ENCODE peak calls at places on chromosomes 3 and 15, in six cellular contexts. J is prostate gland, V is lower leg skin, K is right lobe of liver, C is A549, O is heart left ventricle. B is an unnamed sample.

GRCh38 chr15:60324706-60325438 is 72.9 kb downstream of the ANXA2 start:
- DNase-seq in J (no peak), V (no peak), K (no peak), C (no peak), O (no peak), B (no peak)

GRCh38 chr3:69205385-69205784 is 83.0 kb upstream of the LMOD3 start:
- DNase-seq in J (no peak), V (no peak), K (no peak), C (no peak), O (no peak), B (no peak)

GRCh38 chr15:82810061-82810862 is 834 bp downstream of the WHAMM start:
- DNase-seq in J (no peak), V (peak), K (peak), C (no peak), O (peak), B (peak)

GRCh38 chr15:92614791-92615785 is 40.5 kb downstream of the FAM174B start:
- DNase-seq in J (no peak), V (peak), K (no peak), C (no peak), O (no peak), B (no peak)

GRCh38 chr3:120791958-120792357 is 49.4 kb downstream of the GTF2E1 start:
- DNase-seq in J (no peak), V (no peak), K (no peak), C (peak), O (no peak), B (no peak)

GRCh38 chr15:46921906-46922305 is 795.4 kb upstream of the SEMA6D start:
- DNase-seq in J (no peak), V (no peak), K (no peak), C (no peak), O (no peak), B (no peak)

GRCh38 chr3:104687362-104687761 is 679.3 kb upstream of the ALCAM start:
- DNase-seq in J (no peak), V (no peak), K (no peak), C (no peak), O (no peak), B (no peak)

GRCh38 chr15:48076454-48076853 is 44.3 kb upstream of the SLC24A5 start:
- DNase-seq in J (no peak), V (no peak), K (no peak), C (no peak), O (no peak), B (peak)

GRCh38 chr3:74592359-74592758 is 22.1 kb downstream of the CNTN3 start:
- DNase-seq in J (no peak), V (no peak), K (no peak), C (no peak), O (no peak), B (no peak)

GRCh38 chr3:48636149-48636548 is 888 bp upstream of the SLC26A6 start:
- DNase-seq in J (no peak), V (no peak), K (no peak), C (no peak), O (no peak), B (no peak)

GRCh38 chr3:48635222-48636021 is at the start of gene SLC26A6:
- DNase-seq in J (peak), V (peak), K (peak), C (peak), O (peak), B (peak)

GRCh38 chr3:48633256-48633655 is 2.0 kb downstream of the SLC26A6 start:
- DNase-seq in J (no peak), V (no peak), K (no peak), C (no peak), O (no peak), B (no peak)

GRCh38 chr3:48633743-48634142 is 1.5 kb downstream of the SLC26A6 start:
- DNase-seq in J (no peak), V (no peak), K (no peak), C (no peak), O (no peak), B (no peak)

GRCh38 chr3:48634661-48635221 is 520 bp downstream of the SLC26A6 start:
- DNase-seq in J (peak), V (no peak), K (peak), C (peak), O (peak), B (peak)
- TF ChIP-seq POLR2A in J (no peak), V (no peak), K (no peak), C (peak), O (no peak), B (no peak)

GRCh38 chr3:134252766-134253165 is 2.1 kb upstream of the RYK start:
- DNase-seq in J (no peak), V (no peak), K (no peak), C (no peak), O (no peak), B (no peak)

GRCh38 chr3:134249442-134249841 is 1.2 kb downstream of the RYK start:
- DNase-seq in J (no peak), V (no peak), K (no peak), C (no peak), O (no peak), B (no peak)

GRCh38 chr3:134251731-134252391 is 1.2 kb upstream of the RYK start:
- DNase-seq in J (no peak), V (no peak), K (peak), C (no peak), O (peak), B (no peak)

GRCh38 chr3:134249935-134250716 is 533 bp downstream of the RYK start:
- DNase-seq in J (peak), V (peak), K (peak), C (peak), O (peak), B (peak)

GRCh38 chr3:134250717-134251220 is at the start of gene RYK:
- DNase-seq in J (peak), V (peak), K (peak), C (peak), O (peak), B (peak)
- TF ChIP-seq POLR2A in J (peak), V (no peak), K (peak), C (peak), O (peak), B (peak)

DNA sequence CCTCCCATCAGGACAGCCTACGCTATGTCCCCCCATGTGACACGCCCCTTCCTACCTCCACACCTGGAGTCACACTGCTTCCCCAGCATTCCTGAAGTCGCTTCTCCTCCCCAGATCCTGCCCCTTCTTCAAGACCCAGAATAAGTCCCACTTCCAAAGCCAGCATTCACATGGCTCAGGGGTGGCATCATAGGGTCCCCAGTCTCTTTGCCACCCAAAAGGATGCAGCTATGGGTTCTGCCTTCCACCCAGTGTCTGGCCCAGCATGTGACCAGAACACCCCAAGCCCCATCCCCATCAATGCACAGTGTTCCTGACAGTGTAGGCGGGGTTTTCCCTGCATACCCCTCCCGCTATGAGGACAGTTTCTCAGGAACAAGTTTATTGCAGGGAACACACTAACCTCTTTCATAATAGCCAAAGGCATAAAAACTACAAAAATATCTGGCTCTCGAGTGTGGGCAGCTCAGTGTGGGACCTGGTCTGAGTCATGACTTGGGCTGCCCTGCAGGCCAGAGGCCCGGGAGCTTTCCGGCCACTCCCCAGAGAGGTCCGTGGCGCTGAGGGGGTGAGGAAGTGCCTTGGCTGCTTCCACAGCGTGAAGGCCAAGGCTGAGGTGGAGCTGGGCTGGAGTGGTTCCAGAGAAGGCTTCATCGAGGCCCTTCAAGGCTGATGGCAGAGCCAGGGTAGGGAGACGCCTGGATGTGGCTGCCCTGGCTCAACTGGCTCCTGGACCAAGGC is 5.8 kb downstream of the ISLR start:
- DNase-seq in J (no peak), V (peak), K (no peak), C (no peak), O (peak), B (peak)
- TF ChIP-seq POLR2A in J (no peak), V (no peak), K (no peak), C (no peak), O (no peak), B (no peak)

GRCh38 chr3:147417896-147418295 is 8.7 kb downstream of the ZIC1 start:
- DNase-seq in J (no peak), V (no peak), K (no peak), C (no peak), O (no peak), B (no peak)
- TF ChIP-seq POLR2A in J (no peak), V (no peak), K (no peak), C (no peak), O (no peak), B (no peak)

GRCh38 chr15:22981336-22981840 is 1.2 kb upstream of the CYFIP1 start:
- DNase-seq in J (no peak), V (peak), K (no peak), C (no peak), O (no peak), B (no peak)

GRCh38 chr15:22979699-22980188 is 424 bp downstream of the CYFIP1 start:
- DNase-seq in J (no peak), V (no peak), K (no peak), C (peak), O (peak), B (no peak)

GRCh38 chr15:22979069-22979698 is 984 bp downstream of the CYFIP1 start:
- DNase-seq in J (peak), V (peak), K (peak), C (peak), O (peak), B (peak)

GRCh38 chr15:22978691-22979068 is 1.5 kb downstream of the CYFIP1 start:
- DNase-seq in J (no peak), V (no peak), K (no peak), C (peak), O (no peak), B (no peak)

GRCh38 chr15:22980189-22981136 is at the start of gene CYFIP1:
- DNase-seq in J (peak), V (peak), K (peak), C (peak), O (peak), B (peak)
- TF ChIP-seq POLR2A in J (peak), V (no peak), K (peak), C (peak), O (peak), B (peak)

DNA sequence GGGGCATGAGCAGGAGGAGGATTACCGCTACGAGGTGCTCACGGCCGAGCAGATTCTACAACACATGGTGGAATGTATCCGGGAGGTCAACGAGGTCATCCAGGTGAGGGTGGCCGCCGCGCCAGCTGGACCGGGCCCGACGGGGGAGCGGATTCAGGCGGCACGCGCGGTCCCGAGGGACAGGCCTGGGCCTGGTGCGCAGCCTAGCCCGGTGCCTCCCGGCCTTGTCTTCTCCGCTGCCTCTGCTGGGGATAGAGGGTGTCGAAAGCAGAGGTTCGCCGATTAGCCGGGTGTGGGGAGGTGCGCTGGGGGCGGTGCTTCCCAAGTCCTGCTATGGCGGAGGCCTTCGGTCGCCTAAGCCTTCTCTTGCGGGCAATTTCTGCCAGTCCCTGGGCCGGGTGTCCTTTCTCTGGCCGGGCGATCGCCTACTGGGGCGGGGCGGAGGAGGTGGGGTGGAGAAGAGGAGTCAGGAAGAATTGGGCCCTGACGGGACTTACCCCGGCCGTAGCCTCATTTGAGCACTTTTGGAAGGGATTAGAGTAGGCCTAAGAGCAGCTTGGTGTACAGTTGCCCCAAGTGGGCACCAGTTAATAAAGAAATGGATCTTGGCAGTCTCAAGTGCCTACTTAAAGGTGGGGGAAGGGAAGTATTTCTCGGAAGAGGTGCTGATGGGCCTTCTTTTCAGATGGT is 927 bp downstream of the ARIH1 start:
- DNase-seq in J (peak), V (peak), K (peak), C (peak), O (peak), B (peak)
- TF ChIP-seq POLR2A in J (peak), V (no peak), K (peak), C (peak), O (peak), B (peak)

DNA sequence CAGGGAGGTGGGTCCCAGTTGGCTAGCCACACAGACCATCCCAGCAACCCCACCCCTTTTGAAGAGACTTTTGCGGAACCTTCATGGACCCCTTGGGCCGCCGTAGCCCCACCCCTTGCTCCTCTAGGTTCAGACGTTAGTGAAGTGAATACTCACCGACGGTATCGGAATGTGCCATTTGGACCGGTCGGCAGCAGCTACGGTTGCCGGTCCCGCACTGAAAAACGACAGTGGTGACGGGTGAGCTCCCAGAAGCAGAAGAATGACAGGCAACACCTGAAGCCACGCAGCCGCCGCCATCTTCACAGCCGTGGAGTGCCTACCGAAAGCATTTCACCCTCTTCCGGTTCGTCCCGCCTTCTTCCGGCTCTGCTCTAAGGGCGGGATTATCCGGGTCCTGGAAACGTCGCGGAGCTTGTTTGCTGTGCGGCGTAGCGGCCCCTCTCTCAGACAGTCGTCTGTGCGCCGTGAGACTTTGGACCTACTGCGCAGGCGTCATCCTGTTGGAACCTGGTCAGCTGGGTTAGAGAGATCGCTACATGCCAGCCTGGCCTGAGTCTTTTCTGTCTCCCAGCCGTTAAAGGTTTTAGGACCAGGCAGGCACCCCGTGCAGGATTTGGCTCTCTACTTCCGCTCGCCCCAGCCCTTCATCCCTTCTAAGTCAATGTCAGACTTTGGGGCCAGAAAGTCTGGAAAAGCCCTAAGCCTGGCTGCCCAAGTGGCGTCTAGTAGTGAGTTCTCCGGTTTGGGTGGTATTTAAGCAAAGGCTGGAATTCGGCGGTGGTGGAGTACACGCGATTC is at the start of the genes GANC and TMEM87A:
- DNase-seq in J (peak), V (peak), K (peak), C (peak), O (peak), B (peak)
- TF ChIP-seq POLR2A in J (peak), V (no peak), K (peak), C (peak), O (peak), B (peak)

GRCh38 chr3:153159771-153160397 is 2.1 kb upstream of the RAP2B start:
- DNase-seq in J (no peak), V (no peak), K (no peak), C (no peak), O (no peak), B (no peak)

GRCh38 chr3:153161714-153162512 is at the start of gene RAP2B:
- DNase-seq in J (peak), V (peak), K (peak), C (peak), O (peak), B (peak)

GRCh38 chr3:153160451-153161137 is 1.4 kb upstream of the RAP2B start:
- DNase-seq in J (peak), V (peak), K (peak), C (peak), O (peak), B (peak)

GRCh38 chr3:153162513-153163348 is 705 bp downstream of the RAP2B start:
- DNase-seq in J (peak), V (peak), K (peak), C (no peak), O (peak), B (peak)

DNA sequence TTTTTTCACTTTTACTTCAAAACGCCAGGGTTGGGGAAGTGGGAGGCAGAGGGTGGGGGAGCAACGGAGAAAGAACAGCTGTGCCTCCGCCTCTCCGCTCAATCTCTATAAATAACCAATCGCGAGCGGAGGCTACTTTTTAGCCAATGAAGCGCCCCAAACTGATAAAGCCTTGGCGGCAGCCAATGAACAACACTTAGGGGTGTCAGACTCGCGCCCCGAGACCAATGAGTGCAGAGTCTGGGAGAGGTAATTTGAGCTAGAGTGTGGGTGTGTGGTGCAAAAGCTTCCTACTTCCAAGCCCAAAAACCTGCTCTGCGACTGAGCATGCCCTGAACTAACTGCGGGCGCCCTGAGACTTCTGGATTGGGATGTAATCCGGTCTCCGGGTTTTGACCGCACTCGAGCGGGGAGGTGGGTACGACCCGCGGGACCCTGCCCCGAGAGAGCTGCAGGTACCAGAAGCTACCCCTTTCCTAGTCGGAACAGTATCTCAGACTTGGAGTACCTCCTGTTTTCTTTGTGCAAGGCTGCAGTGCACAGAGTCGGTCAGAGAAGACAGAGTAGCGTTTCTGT is 800 bp upstream of the RAP2B start:
- DNase-seq in J (peak), V (peak), K (peak), C (peak), O (peak), B (peak)
- TF ChIP-seq POLR2A in J (peak), V (no peak), K (peak), C (peak), O (peak), B (peak)

DNA sequence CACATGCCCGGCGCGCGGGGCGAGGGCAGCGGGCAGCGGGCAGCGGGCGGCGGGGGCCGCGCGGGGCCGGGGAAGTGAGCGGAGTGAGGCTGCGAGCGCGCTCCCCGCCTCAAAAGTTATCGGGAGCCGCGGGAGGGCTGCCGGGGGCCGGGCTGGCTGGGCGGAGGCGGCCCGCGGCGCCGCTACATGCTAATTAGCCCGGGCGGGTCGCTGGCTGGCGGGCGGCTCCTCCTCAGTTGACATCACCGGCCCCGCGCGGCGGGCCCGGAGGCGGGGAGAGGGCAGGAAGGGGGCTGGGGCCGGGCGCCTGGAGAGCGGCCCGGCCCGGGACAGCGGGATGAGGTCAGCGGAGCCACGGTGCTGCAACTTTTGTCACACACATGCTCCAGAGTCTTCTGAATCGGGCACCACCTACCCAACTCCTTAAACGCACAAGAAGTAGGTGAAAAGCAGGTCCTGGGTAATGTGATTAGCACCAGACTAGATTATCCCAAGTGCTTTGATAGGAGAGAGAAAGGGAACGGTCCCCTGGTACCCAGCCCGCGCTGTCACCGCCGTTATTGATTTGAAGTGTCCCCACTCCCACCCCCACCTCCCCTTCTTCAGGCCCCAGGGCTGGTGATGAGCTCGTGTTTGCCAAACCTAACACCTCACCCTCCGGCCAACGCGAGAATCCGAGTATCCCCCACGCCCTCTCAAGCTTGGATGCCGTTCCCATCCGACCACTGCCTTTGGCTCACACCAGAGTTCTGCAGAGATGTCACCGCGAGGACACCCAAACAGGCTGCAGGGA is at the start of gene HEG1:
- DNase-seq in J (peak), V (peak), K (peak), C (peak), O (peak), B (peak)
- TF ChIP-seq POLR2A in J (peak), V (no peak), K (peak), C (no peak), O (peak), B (peak)